ENCODE peak calls at places on chromosome 2, in five cellular contexts. A is NCI-H2171, U is nephron progenitor cell, S is ELR, C is putamen. Q is an unnamed sample.

GRCh38 chr2:191857406-191857805 is 10.5 kb upstream of the CAVIN2 start:
- DNase-seq in A (no peak), U (no peak), S (peak), C (no peak), Q (no peak)

GRCh38 chr2:219279916-219280516 is 850 bp downstream of the DNAJB2 start:
- DNase-seq in A (no peak), U (no peak), S (no peak), C (no peak), Q (no peak)

GRCh38 chr2:163662141-163662780 is 73.5 kb downstream of the FIGN start:
- DNase-seq in A (no peak), U (no peak), S (peak), C (no peak), Q (no peak)

GRCh38 chr2:69269330-69269729 is 117.7 kb downstream of the GFPT1 start:
- DNase-seq in A (no peak), U (no peak), S (no peak), C (no peak), Q (no peak)

GRCh38 chr2:219469186-219469724 is 29.4 kb upstream of the GMPPA start:
- DNase-seq in A (no peak), U (no peak), S (peak), C (no peak), Q (no peak)

GRCh38 chr2:37527362-37527761 is 144.1 kb downstream of the CDC42EP3 start:
- DNase-seq in A (no peak), U (no peak), S (no peak), C (no peak), Q (no peak)

GRCh38 chr2:240503848-240504247 is 53.9 kb downstream of the ANKMY1 start:
- DNase-seq in A (no peak), U (no peak), S (no peak), C (no peak), Q (no peak)

GRCh38 chr2:171478345-171478744 is 43.9 kb upstream of the CYBRD1 start:
- DNase-seq in A (no peak), U (no peak), S (peak), C (no peak), Q (no peak)

GRCh38 chr2:69815717-69816116 is 13.7 kb upstream of the GMCL1 start:
- DNase-seq in A (no peak), U (no peak), S (peak), C (no peak), Q (no peak)

GRCh38 chr2:9999693-10000092 is 43.7 kb upstream of the KLF11 start:
- DNase-seq in A (no peak), U (no peak), S (no peak), C (no peak), Q (no peak)

Q was measured in midbrain.